ENCODE peak calls at places on chromosomes 3 and 15, in six cellular contexts. Q is stimulated activated CD4-positive, alpha-beta T cell treated with anti-CD3 and anti-CD28 coated beads, Interleukin-4, amount 100 ng/mL, for 1 hour; L is mammary epithelial cell; G is aorta; R is keratinocyte; N is GM13977. E is an unnamed sample.

GRCh38 chr3:133868758-133869429 is 26.8 kb downstream of the RAB6B start:
- DNase-seq in Q (no peak), L (no peak), G (peak), R (no peak), N (no peak), E (no peak)

GRCh38 chr3:32696523-32696922 is 11.5 kb downstream of the CNOT10 start:
- DNase-seq in Q (no peak), L (no peak), G (no peak), R (no peak), N (no peak), E (no peak)

GRCh38 chr3:55505776-55506175 is 18.7 kb upstream of the WNT5A start:
- DNase-seq in Q (no peak), L (no peak), G (no peak), R (no peak), N (no peak), E (no peak)

GRCh38 chr3:50123394-50124361 is 31.4 kb upstream of the SEMA3F start:
- DNase-seq in Q (no peak), L (no peak), G (peak), R (no peak), N (peak), E (peak)

GRCh38 chr3:72625616-72626337 is 222.5 kb downstream of the SHQ1 start:
- DNase-seq in Q (no peak), L (peak), G (no peak), R (peak), N (no peak), E (no peak)

GRCh38 chr3:190345027-190345821 is 23.0 kb upstream of the CLDN1 start:
- DNase-seq in Q (no peak), L (peak), G (no peak), R (peak), N (no peak), E (no peak)

GRCh38 chr15:61702224-61703120 is 357.8 kb downstream of the VPS13C start:
- DNase-seq in Q (no peak), L (no peak), G (no peak), R (no peak), N (no peak), E (no peak)

GRCh38 chr3:35262376-35262775 is 376.9 kb upstream of the ARPP21 start:
- DNase-seq in Q (no peak), L (no peak), G (no peak), R (no peak), N (no peak), E (no peak)

GRCh38 chr15:29331669-29332068 is 62.0 kb upstream of the NSMCE3 start:
- DNase-seq in Q (no peak), L (peak), G (no peak), R (no peak), N (no peak), E (no peak)

GRCh38 chr3:42230860-42231259 is 35.1 kb downstream of the CCK start:
- DNase-seq in Q (no peak), L (no peak), G (no peak), R (no peak), N (no peak), E (no peak)

GRCh38 chr15:30992465-30992864 is 1.0 kb upstream of the MTMR10 start:
- DNase-seq in Q (no peak), L (no peak), G (no peak), R (no peak), N (no peak), E (no peak)

GRCh38 chr3:88809993-88810392 is 297.4 kb upstream of the EPHA3 start:
- DNase-seq in Q (no peak), L (peak), G (no peak), R (no peak), N (no peak), E (no peak)

GRCh38 chr15:56982987-56983386 is 64.5 kb downstream of the TCF12 start:
- DNase-seq in Q (no peak), L (no peak), G (no peak), R (no peak), N (no peak), E (no peak)

GRCh38 chr3:61666032-61666431 is 104.7 kb downstream of the PTPRG start:
- DNase-seq in Q (no peak), L (no peak), G (no peak), R (no peak), N (no peak), E (no peak)

GRCh38 chr15:90414408-90415028 is 26.5 kb downstream of the IQGAP1 start:
- DNase-seq in Q (no peak), L (peak), G (no peak), R (peak), N (no peak), E (no peak)

GRCh38 chr15:64833690-64834089 is 8.0 kb upstream of the PLEKHO2 start:
- DNase-seq in Q (no peak), L (no peak), G (no peak), R (no peak), N (no peak), E (no peak)

GRCh38 chr15:35673093-35673573 is 127.2 kb upstream of the DPH6 start:
- DNase-seq in Q (no peak), L (no peak), G (no peak), R (no peak), N (peak), E (no peak)

GRCh38 chr15:71780349-71780976 is 29.9 kb upstream of the NR2E3 start:
- DNase-seq in Q (peak), L (peak), G (no peak), R (no peak), N (peak), E (no peak)